ENCODE peak calls at places on chromosome 4, in six cellular contexts. One of them, this sample, is unnamed.
A peak's percentile ranks its signal among the peaks of the same experiment; 100 is the strongest.

GRCh38 chr4:53905935-53906377 is 158.4 kb downstream of the CHIC2 start:
- DNase-seq in hepatocyte: peak; percentile 64
- DNase-seq in upper lobe of right lung: no peak
- DNase-seq in dorsolateral prefrontal cortex: no peak
- DNase-seq in GM23338: peak; percentile 82
- DNase-seq in tibial artery: no peak
- DNase-seq in this sample: peak; percentile 40

GRCh38 chr4:26161030-26161824 is 159.6 kb upstream of the RBPJ start:
- DNase-seq in dorsolateral prefrontal cortex: no peak
- DNase-seq in hepatocyte: no peak
- DNase-seq in upper lobe of right lung: no peak
- DNase-seq in tibial artery: no peak
- DNase-seq in GM23338: peak; percentile 59
- DNase-seq in this sample: no peak

GRCh38 chr4:3340703-3341088 is 47.9 kb downstream of the RGS12 start:
- DNase-seq in dorsolateral prefrontal cortex: no peak
- DNase-seq in GM23338: no peak
- DNase-seq in upper lobe of right lung: peak; percentile 93
- DNase-seq in tibial artery: no peak
- DNase-seq in hepatocyte: no peak
- DNase-seq in this sample: no peak

GRCh38 chr4:130395871-130396270 is 1299.9 kb downstream of the C4orf33 start:
- DNase-seq in upper lobe of right lung: no peak
- DNase-seq in tibial artery: no peak
- DNase-seq in hepatocyte: no peak
- DNase-seq in GM23338: no peak
- DNase-seq in dorsolateral prefrontal cortex: no peak
- DNase-seq in this sample: no peak

GRCh38 chr4:82447886-82448285 is 17.5 kb downstream of the ENOPH1 start:
- DNase-seq in GM23338: no peak
- DNase-seq in hepatocyte: no peak
- DNase-seq in upper lobe of right lung: no peak
- DNase-seq in tibial artery: no peak
- DNase-seq in dorsolateral prefrontal cortex: no peak
- DNase-seq in this sample: no peak

GRCh38 chr4:41428941-41429669 is 108.9 kb upstream of the LIMCH1 start:
- DNase-seq in tibial artery: no peak
- DNase-seq in dorsolateral prefrontal cortex: no peak
- DNase-seq in hepatocyte: no peak
- DNase-seq in GM23338: no peak
- DNase-seq in upper lobe of right lung: no peak
- DNase-seq in this sample: no peak

GRCh38 chr4:7753931-7754465 is 185.7 kb downstream of the AFAP1 start:
- DNase-seq in hepatocyte: no peak
- DNase-seq in upper lobe of right lung: no peak
- DNase-seq in GM23338: no peak
- DNase-seq in dorsolateral prefrontal cortex: no peak
- DNase-seq in tibial artery: no peak
- DNase-seq in this sample: no peak

GRCh38 chr4:161799687-161800086 is 364.1 kb downstream of the FSTL5 start:
- DNase-seq in hepatocyte: no peak
- DNase-seq in GM23338: no peak
- DNase-seq in dorsolateral prefrontal cortex: no peak
- DNase-seq in tibial artery: no peak
- DNase-seq in upper lobe of right lung: no peak
- DNase-seq in this sample: no peak

GRCh38 chr4:6381571-6382123 is 90.8 kb downstream of the PPP2R2C start:
- DNase-seq in GM23338: no peak
- DNase-seq in tibial artery: no peak
- DNase-seq in upper lobe of right lung: no peak
- DNase-seq in hepatocyte: no peak
- DNase-seq in dorsolateral prefrontal cortex: peak; percentile 35
- DNase-seq in this sample: no peak

GRCh38 chr4:76279462-76279861 is 27.1 kb upstream of the STBD1 start:
- DNase-seq in tibial artery: no peak
- DNase-seq in dorsolateral prefrontal cortex: no peak
- DNase-seq in hepatocyte: no peak
- DNase-seq in upper lobe of right lung: no peak
- DNase-seq in GM23338: no peak
- DNase-seq in this sample: no peak

GRCh38 chr4:13546855-13547562 is 2.7 kb upstream of the NKX3-2 start:
- DNase-seq in upper lobe of right lung: no peak
- DNase-seq in tibial artery: no peak
- DNase-seq in dorsolateral prefrontal cortex: no peak
- DNase-seq in GM23338: peak; percentile 80
- DNase-seq in hepatocyte: peak; percentile 43
- DNase-seq in this sample: no peak

GRCh38 chr4:87126056-87126455 is 94.4 kb downstream of the KLHL8 start:
- DNase-seq in dorsolateral prefrontal cortex: no peak
- DNase-seq in hepatocyte: no peak
- DNase-seq in upper lobe of right lung: no peak
- DNase-seq in GM23338: peak; percentile 36
- DNase-seq in tibial artery: no peak
- DNase-seq in this sample: no peak

GRCh38 chr4:44186096-44186849 is 262.3 kb downstream of the KCTD8 start:
- DNase-seq in dorsolateral prefrontal cortex: no peak
- DNase-seq in GM23338: peak; percentile 44
- DNase-seq in hepatocyte: no peak
- DNase-seq in tibial artery: no peak
- DNase-seq in upper lobe of right lung: no peak
- DNase-seq in this sample: no peak

GRCh38 chr4:163875327-163875726 is 380.8 kb downstream of the TMA16 start:
- DNase-seq in dorsolateral prefrontal cortex: no peak
- DNase-seq in GM23338: no peak
- DNase-seq in tibial artery: no peak
- DNase-seq in hepatocyte: no peak
- DNase-seq in upper lobe of right lung: no peak
- DNase-seq in this sample: no peak

GRCh38 chr4:141541851-141542250 is 94.5 kb upstream of the IL15 start:
- DNase-seq in upper lobe of right lung: no peak
- DNase-seq in hepatocyte: no peak
- DNase-seq in dorsolateral prefrontal cortex: no peak
- DNase-seq in GM23338: no peak
- DNase-seq in tibial artery: no peak
- DNase-seq in this sample: no peak
- H3K27ac ChIP-seq in upper lobe of right lung: no peak overlapping the region
- H3K27ac ChIP-seq in hepatocyte: no peak overlapping the region
- H3K27ac ChIP-seq in dorsolateral prefrontal cortex: no peak overlapping the region
- H3K27ac ChIP-seq in GM23338: no peak overlapping the region
- H3K27ac ChIP-seq in tibial artery: peak overlapping the region; percentile 63
- H3K27ac ChIP-seq in this sample: no peak overlapping the region

GRCh38 chr4:575281-576141 is 584 bp downstream of the TMEM271 start:
- DNase-seq in hepatocyte: peak; percentile 85
- DNase-seq in dorsolateral prefrontal cortex: no peak
- DNase-seq in GM23338: peak; percentile 86
- DNase-seq in tibial artery: no peak
- DNase-seq in upper lobe of right lung: no peak
- DNase-seq in this sample: peak; percentile 11

GRCh38 chr4:577499-578450 is 1.7 kb upstream of the TMEM271 start:
- DNase-seq in dorsolateral prefrontal cortex: peak; percentile 65
- DNase-seq in tibial artery: no peak
- DNase-seq in hepatocyte: peak; percentile 57
- DNase-seq in upper lobe of right lung: no peak
- DNase-seq in GM23338: peak; percentile 81
- DNase-seq in this sample: no peak

GRCh38 chr4:574346-575161 is 1.5 kb downstream of the TMEM271 start:
- DNase-seq in dorsolateral prefrontal cortex: no peak
- DNase-seq in tibial artery: no peak
- DNase-seq in hepatocyte: no peak
- DNase-seq in GM23338: peak; percentile 17
- DNase-seq in upper lobe of right lung: no peak
- DNase-seq in this sample: no peak

GRCh38 chr4:576991-577498 is 950 bp upstream of the TMEM271 start:
- DNase-seq in GM23338: peak; percentile 70
- DNase-seq in tibial artery: no peak
- DNase-seq in hepatocyte: no peak
- DNase-seq in dorsolateral prefrontal cortex: no peak
- DNase-seq in upper lobe of right lung: no peak
- DNase-seq in this sample: no peak

DNA sequence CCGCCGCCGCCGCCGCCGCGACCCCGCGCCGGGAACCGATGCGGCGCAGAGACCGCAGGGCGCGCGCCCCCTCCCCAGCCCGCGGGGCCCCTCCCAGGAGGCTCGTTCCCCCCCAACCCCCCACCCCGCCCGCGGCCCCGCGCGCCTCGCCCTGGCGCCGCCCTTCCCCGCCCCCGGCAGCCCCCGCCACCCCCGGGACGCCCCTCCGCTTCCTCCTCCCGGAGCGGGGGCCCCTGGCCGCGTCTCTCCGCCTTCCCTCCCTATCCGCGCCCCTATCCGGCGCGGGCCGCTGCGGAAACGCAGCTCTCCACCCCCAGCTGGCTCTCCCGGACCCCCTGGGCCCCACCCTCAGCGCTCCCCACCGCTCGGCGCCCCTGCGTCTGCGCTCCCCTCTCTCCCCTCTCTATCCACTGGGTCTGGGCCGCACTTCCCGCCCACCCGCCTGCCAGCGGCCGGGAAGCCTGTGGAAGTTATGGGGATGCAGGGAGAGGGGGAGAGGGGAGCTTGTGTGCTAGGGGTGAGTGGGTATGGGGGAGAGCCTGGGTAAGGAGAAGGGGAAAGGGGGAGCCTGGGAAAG is at the start of gene TMEM271:
- DNase-seq in dorsolateral prefrontal cortex: no peak
- DNase-seq in hepatocyte: no peak
- DNase-seq in tibial artery: no peak
- DNase-seq in upper lobe of right lung: no peak
- DNase-seq in GM23338: peak; percentile 83
- DNase-seq in this sample: no peak
- H3K4me3 ChIP-seq in dorsolateral prefrontal cortex: peak within 1 kb of the TSS; percentile 53
- H3K4me3 ChIP-seq in hepatocyte: no peak within 1 kb of the TSS
- H3K4me3 ChIP-seq in tibial artery: no peak within 1 kb of the TSS
- H3K4me3 ChIP-seq in upper lobe of right lung: no peak within 1 kb of the TSS
- H3K4me3 ChIP-seq in GM23338: peak within 1 kb of the TSS; percentile 83
- H3K4me3 ChIP-seq in this sample: no peak within 1 kb of the TSS

GRCh38 chr4:85964298-85964697 is 395.6 kb downstream of the MAPK10 start:
- DNase-seq in upper lobe of right lung: no peak
- DNase-seq in dorsolateral prefrontal cortex: no peak
- DNase-seq in GM23338: peak; percentile 29
- DNase-seq in tibial artery: no peak
- DNase-seq in hepatocyte: no peak
- DNase-seq in this sample: no peak
- TF ChIP-seq CTCF in upper lobe of right lung: no peak
- TF ChIP-seq CTCF in dorsolateral prefrontal cortex: no peak
- TF ChIP-seq CTCF in GM23338: peak; percentile 14
- TF ChIP-seq CTCF in tibial artery: no peak
- TF ChIP-seq CTCF in hepatocyte: peak; percentile 17
- TF ChIP-seq CTCF in this sample: no peak

GRCh38 chr4:101020956-101021355 is 326.4 kb downstream of the PPP3CA start:
- DNase-seq in GM23338: no peak
- DNase-seq in hepatocyte: no peak
- DNase-seq in dorsolateral prefrontal cortex: no peak
- DNase-seq in tibial artery: no peak
- DNase-seq in upper lobe of right lung: no peak
- DNase-seq in this sample: no peak

GRCh38 chr4:101019941-101020401 is 327.4 kb downstream of the PPP3CA start:
- DNase-seq in tibial artery: no peak
- DNase-seq in GM23338: peak; percentile 15
- DNase-seq in hepatocyte: peak; percentile 52
- DNase-seq in upper lobe of right lung: no peak
- DNase-seq in dorsolateral prefrontal cortex: no peak
- DNase-seq in this sample: no peak

GRCh38 chr4:101022151-101023024 is 324.9 kb downstream of the PPP3CA start:
- DNase-seq in tibial artery: no peak
- DNase-seq in dorsolateral prefrontal cortex: no peak
- DNase-seq in upper lobe of right lung: no peak
- DNase-seq in GM23338: no peak
- DNase-seq in hepatocyte: no peak
- DNase-seq in this sample: no peak

GRCh38 chr4:101019313-101019712 is 328.0 kb downstream of the PPP3CA start:
- DNase-seq in dorsolateral prefrontal cortex: no peak
- DNase-seq in upper lobe of right lung: no peak
- DNase-seq in tibial artery: no peak
- DNase-seq in GM23338: no peak
- DNase-seq in hepatocyte: no peak
- DNase-seq in this sample: no peak

DNA sequence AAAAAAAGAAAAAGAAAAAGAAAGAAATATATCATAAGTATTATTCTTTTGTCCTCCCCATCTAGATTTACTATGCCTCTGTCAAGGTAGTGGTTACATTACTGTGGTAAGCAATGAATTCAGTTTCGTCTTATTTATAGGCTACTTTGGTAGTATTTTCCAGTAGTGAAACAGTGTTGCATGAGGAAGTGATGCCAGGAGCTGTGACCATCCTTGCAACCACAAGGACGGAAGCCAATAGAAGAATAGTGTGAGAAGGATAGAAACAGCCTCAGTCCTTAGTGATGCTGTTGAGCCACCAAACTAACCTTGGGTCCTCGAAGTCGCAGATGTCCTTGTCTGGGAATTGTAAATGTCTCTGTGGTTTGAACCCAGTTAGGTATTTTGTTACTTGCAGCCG is 328.5 kb downstream of the PPP3CA start:
- DNase-seq in tibial artery: no peak
- DNase-seq in hepatocyte: no peak
- DNase-seq in dorsolateral prefrontal cortex: no peak
- DNase-seq in upper lobe of right lung: no peak
- DNase-seq in GM23338: no peak
- DNase-seq in this sample: no peak
- H3K27ac ChIP-seq in tibial artery: no peak overlapping the region
- H3K27ac ChIP-seq in hepatocyte: peak overlapping the region; percentile 69
- H3K27ac ChIP-seq in dorsolateral prefrontal cortex: no peak overlapping the region
- H3K27ac ChIP-seq in upper lobe of right lung: no peak overlapping the region
- H3K27ac ChIP-seq in GM23338: no peak overlapping the region
- H3K27ac ChIP-seq in this sample: no peak overlapping the region

GRCh38 chr4:152256996-152257395 is 278.9 kb downstream of the FBXW7 start:
- DNase-seq in hepatocyte: no peak
- DNase-seq in dorsolateral prefrontal cortex: no peak
- DNase-seq in upper lobe of right lung: no peak
- DNase-seq in GM23338: no peak
- DNase-seq in tibial artery: no peak
- DNase-seq in this sample: no peak

GRCh38 chr4:152255437-152255836 is 280.5 kb downstream of the FBXW7 start:
- DNase-seq in GM23338: no peak
- DNase-seq in tibial artery: peak; percentile 28
- DNase-seq in hepatocyte: no peak
- DNase-seq in upper lobe of right lung: no peak
- DNase-seq in dorsolateral prefrontal cortex: no peak
- DNase-seq in this sample: no peak

GRCh38 chr4:152258391-152258790 is 277.5 kb downstream of the FBXW7 start:
- DNase-seq in upper lobe of right lung: no peak
- DNase-seq in GM23338: no peak
- DNase-seq in hepatocyte: no peak
- DNase-seq in tibial artery: no peak
- DNase-seq in dorsolateral prefrontal cortex: no peak
- DNase-seq in this sample: no peak

GRCh38 chr4:152258804-152259708 is 276.8 kb downstream of the FBXW7 start:
- DNase-seq in GM23338: no peak
- DNase-seq in hepatocyte: peak; percentile 23
- DNase-seq in upper lobe of right lung: no peak
- DNase-seq in dorsolateral prefrontal cortex: no peak
- DNase-seq in tibial artery: no peak
- DNase-seq in this sample: no peak

GRCh38 chr4:152257601-152258066 is 278.3 kb downstream of the FBXW7 start:
- DNase-seq in dorsolateral prefrontal cortex: no peak
- DNase-seq in hepatocyte: no peak
- DNase-seq in GM23338: peak; percentile 24
- DNase-seq in tibial artery: no peak
- DNase-seq in upper lobe of right lung: no peak
- DNase-seq in this sample: no peak
- H3K4me3 ChIP-seq in dorsolateral prefrontal cortex: no peak overlapping the region
- H3K4me3 ChIP-seq in hepatocyte: no peak overlapping the region
- H3K4me3 ChIP-seq in GM23338: no peak overlapping the region
- H3K4me3 ChIP-seq in tibial artery: no peak overlapping the region
- H3K4me3 ChIP-seq in upper lobe of right lung: no peak overlapping the region
- H3K4me3 ChIP-seq in this sample: no peak overlapping the region

This sample was measured in heart right ventricle.